ENCODE peak calls at places on chromosomes 1 and 21, in nine cellular contexts. One of them, this sample, is unnamed. For H3K9me3, the result is how much of the 10 kb centered on the place peaks cover.

GRCh38 chr21:45105906-45106485 is 31.6 kb downstream of the ADARB1 start:
- DNase-seq in A549: no peak
- DNase-seq in Peyer's patch: no peak
- DNase-seq in adrenal gland: no peak
- DNase-seq in CD8-positive, alpha-beta T cell: no peak
- DNase-seq in fibroblast of lung: no peak
- DNase-seq in tibial nerve: no peak
- DNase-seq in osteoblast: no peak
- DNase-seq in mammary epithelial cell: no peak
- DNase-seq in this sample: no peak

GRCh38 chr1:235992868-235993267 is 72.0 kb downstream of the NID1 start:
- DNase-seq in CD8-positive, alpha-beta T cell: no peak
- DNase-seq in adrenal gland: no peak
- DNase-seq in osteoblast: no peak
- DNase-seq in tibial nerve: no peak
- DNase-seq in Peyer's patch: no peak
- DNase-seq in A549: no peak
- DNase-seq in fibroblast of lung: no peak
- DNase-seq in mammary epithelial cell: no peak
- DNase-seq in this sample: no peak

GRCh38 chr21:45033791-45034555 is 40.4 kb upstream of the ADARB1 start:
- DNase-seq in Peyer's patch: no peak
- DNase-seq in fibroblast of lung: peak
- DNase-seq in osteoblast: peak
- DNase-seq in adrenal gland: no peak
- DNase-seq in A549: no peak
- DNase-seq in tibial nerve: no peak
- DNase-seq in mammary epithelial cell: no peak
- DNase-seq in CD8-positive, alpha-beta T cell: no peak
- DNase-seq in this sample: no peak

GRCh38 chr21:41895643-41896493 is 16.7 kb upstream of the PRDM15 start:
- DNase-seq in adrenal gland: no peak
- DNase-seq in tibial nerve: no peak
- DNase-seq in Peyer's patch: peak
- DNase-seq in fibroblast of lung: peak
- DNase-seq in osteoblast: peak
- DNase-seq in A549: no peak
- DNase-seq in CD8-positive, alpha-beta T cell: peak
- DNase-seq in mammary epithelial cell: no peak
- DNase-seq in this sample: no peak

GRCh38 chr1:188782220-188782841 is 1695.3 kb downstream of the BRINP3 start:
- DNase-seq in fibroblast of lung: peak
- DNase-seq in CD8-positive, alpha-beta T cell: no peak
- DNase-seq in mammary epithelial cell: peak
- DNase-seq in adrenal gland: no peak
- DNase-seq in tibial nerve: no peak
- DNase-seq in A549: peak
- DNase-seq in Peyer's patch: no peak
- DNase-seq in osteoblast: no peak
- DNase-seq in this sample: peak

GRCh38 chr1:227788279-227789041 is 27.0 kb upstream of the PRSS38 start:
- DNase-seq in tibial nerve: peak
- DNase-seq in mammary epithelial cell: peak
- DNase-seq in A549: no peak
- DNase-seq in fibroblast of lung: no peak
- DNase-seq in Peyer's patch: peak
- DNase-seq in CD8-positive, alpha-beta T cell: no peak
- DNase-seq in osteoblast: no peak
- DNase-seq in adrenal gland: no peak
- DNase-seq in this sample: no peak

GRCh38 chr21:42056996-42057689 is 14.0 kb upstream of the UMODL1 start:
- DNase-seq in osteoblast: peak
- DNase-seq in mammary epithelial cell: peak
- DNase-seq in Peyer's patch: no peak
- DNase-seq in fibroblast of lung: peak
- DNase-seq in tibial nerve: no peak
- DNase-seq in adrenal gland: no peak
- DNase-seq in A549: no peak
- DNase-seq in CD8-positive, alpha-beta T cell: no peak
- DNase-seq in this sample: no peak

GRCh38 chr1:12600335-12600734 is 17.7 kb downstream of the DHRS3 start:
- DNase-seq in adrenal gland: peak
- DNase-seq in osteoblast: no peak
- DNase-seq in fibroblast of lung: no peak
- DNase-seq in mammary epithelial cell: no peak
- DNase-seq in A549: no peak
- DNase-seq in tibial nerve: no peak
- DNase-seq in Peyer's patch: no peak
- DNase-seq in CD8-positive, alpha-beta T cell: no peak
- DNase-seq in this sample: no peak

GRCh38 chr1:110421159-110421777 is 13.8 kb upstream of the LAMTOR5 start:
- DNase-seq in A549: no peak
- DNase-seq in CD8-positive, alpha-beta T cell: no peak
- DNase-seq in adrenal gland: no peak
- DNase-seq in osteoblast: peak
- DNase-seq in tibial nerve: no peak
- DNase-seq in fibroblast of lung: peak
- DNase-seq in Peyer's patch: no peak
- DNase-seq in mammary epithelial cell: peak
- DNase-seq in this sample: no peak

GRCh38 chr1:11559211-11559970 is 80.4 kb downstream of the DISP3 start:
- DNase-seq in fibroblast of lung: no peak
- DNase-seq in osteoblast: peak
- DNase-seq in tibial nerve: no peak
- DNase-seq in adrenal gland: no peak
- DNase-seq in CD8-positive, alpha-beta T cell: no peak
- DNase-seq in Peyer's patch: no peak
- DNase-seq in A549: no peak
- DNase-seq in mammary epithelial cell: peak
- DNase-seq in this sample: no peak

GRCh38 chr1:34914958-34915357 is 14.5 kb downstream of the DLGAP3 start:
- DNase-seq in CD8-positive, alpha-beta T cell: no peak
- DNase-seq in adrenal gland: no peak
- DNase-seq in mammary epithelial cell: no peak
- DNase-seq in tibial nerve: no peak
- DNase-seq in osteoblast: no peak
- DNase-seq in A549: no peak
- DNase-seq in fibroblast of lung: no peak
- DNase-seq in Peyer's patch: no peak
- DNase-seq in this sample: no peak

GRCh38 chr1:150256549-150257341 is 829 bp upstream of the CA14 start:
- DNase-seq in osteoblast: peak
- DNase-seq in mammary epithelial cell: no peak
- DNase-seq in fibroblast of lung: no peak
- DNase-seq in tibial nerve: no peak
- DNase-seq in A549: no peak
- DNase-seq in Peyer's patch: no peak
- DNase-seq in CD8-positive, alpha-beta T cell: no peak
- DNase-seq in adrenal gland: no peak
- DNase-seq in this sample: no peak
- H3K4me3 ChIP-seq in osteoblast: peak
- H3K4me3 ChIP-seq in mammary epithelial cell: no peak
- H3K4me3 ChIP-seq in fibroblast of lung: no peak
- H3K4me3 ChIP-seq in tibial nerve: no peak
- H3K4me3 ChIP-seq in A549: no peak
- H3K4me3 ChIP-seq in Peyer's patch: no peak
- H3K4me3 ChIP-seq in CD8-positive, alpha-beta T cell: no peak
- H3K4me3 ChIP-seq in adrenal gland: peak
- H3K4me3 ChIP-seq in this sample: no peak

DNA sequence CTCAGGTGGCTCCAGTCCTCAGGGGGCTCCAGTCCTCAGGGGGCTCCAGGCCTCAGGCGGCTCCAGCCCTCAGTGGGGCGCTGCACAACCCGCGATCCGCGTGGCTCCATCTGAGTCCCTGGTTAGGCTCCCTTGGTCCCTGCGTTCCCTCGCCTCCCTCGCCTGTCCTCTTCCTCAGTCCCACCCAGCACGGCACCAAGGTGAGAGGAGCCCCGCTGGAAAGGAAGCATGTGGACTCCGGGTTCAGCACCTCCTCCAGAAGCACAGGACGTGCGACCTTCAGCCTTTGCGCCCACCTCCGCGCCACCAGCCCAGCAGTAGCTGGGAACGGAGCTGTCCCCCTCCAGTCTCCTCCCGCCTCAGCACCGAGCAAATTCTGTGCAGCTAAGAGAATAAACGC is 8.1 kb upstream of the OR2M5 start:
- DNase-seq in tibial nerve: no peak
- DNase-seq in A549: no peak
- DNase-seq in mammary epithelial cell: no peak
- DNase-seq in adrenal gland: no peak
- DNase-seq in fibroblast of lung: no peak
- DNase-seq in osteoblast: no peak
- DNase-seq in Peyer's patch: no peak
- DNase-seq in CD8-positive, alpha-beta T cell: no peak
- DNase-seq in this sample: no peak
- H3K9me3 ChIP-seq in tibial nerve: under half
- H3K9me3 ChIP-seq in A549: under half
- H3K9me3 ChIP-seq in mammary epithelial cell: under half
- H3K9me3 ChIP-seq in adrenal gland: under half
- H3K9me3 ChIP-seq in fibroblast of lung: under half
- H3K9me3 ChIP-seq in osteoblast: under half
- H3K9me3 ChIP-seq in Peyer's patch: under half
- H3K9me3 ChIP-seq in CD8-positive, alpha-beta T cell: under half
- H3K9me3 ChIP-seq in this sample: under half

GRCh38 chr1:24861821-24862727 is 68.0 kb downstream of the RUNX3 start:
- DNase-seq in adrenal gland: no peak
- DNase-seq in Peyer's patch: no peak
- DNase-seq in fibroblast of lung: no peak
- DNase-seq in tibial nerve: no peak
- DNase-seq in osteoblast: peak
- DNase-seq in A549: peak
- DNase-seq in mammary epithelial cell: no peak
- DNase-seq in CD8-positive, alpha-beta T cell: no peak
- DNase-seq in this sample: no peak
- TF ChIP-seq CTCF in adrenal gland: no peak
- TF ChIP-seq CTCF in Peyer's patch: peak
- TF ChIP-seq CTCF in fibroblast of lung: peak
- TF ChIP-seq CTCF in tibial nerve: no peak
- TF ChIP-seq CTCF in osteoblast: peak
- TF ChIP-seq CTCF in A549: no peak
- TF ChIP-seq CTCF in mammary epithelial cell: no peak
- TF ChIP-seq CTCF in CD8-positive, alpha-beta T cell: no peak
- TF ChIP-seq CTCF in this sample: no peak

GRCh38 chr1:1295154-1295923 is 12.4 kb downstream of the ACAP3 start:
- DNase-seq in CD8-positive, alpha-beta T cell: no peak
- DNase-seq in A549: no peak
- DNase-seq in Peyer's patch: no peak
- DNase-seq in mammary epithelial cell: no peak
- DNase-seq in adrenal gland: no peak
- DNase-seq in osteoblast: no peak
- DNase-seq in tibial nerve: no peak
- DNase-seq in fibroblast of lung: no peak
- DNase-seq in this sample: no peak

GRCh38 chr1:1292851-1293250 is 12.6 kb downstream of the SCNN1D start:
- DNase-seq in mammary epithelial cell: no peak
- DNase-seq in A549: no peak
- DNase-seq in adrenal gland: no peak
- DNase-seq in CD8-positive, alpha-beta T cell: no peak
- DNase-seq in Peyer's patch: no peak
- DNase-seq in fibroblast of lung: no peak
- DNase-seq in osteoblast: no peak
- DNase-seq in tibial nerve: no peak
- DNase-seq in this sample: no peak

GRCh38 chr1:1293618-1294249 is 13.5 kb downstream of the SCNN1D start:
- DNase-seq in tibial nerve: no peak
- DNase-seq in osteoblast: no peak
- DNase-seq in fibroblast of lung: no peak
- DNase-seq in A549: no peak
- DNase-seq in mammary epithelial cell: no peak
- DNase-seq in adrenal gland: no peak
- DNase-seq in Peyer's patch: no peak
- DNase-seq in CD8-positive, alpha-beta T cell: no peak
- DNase-seq in this sample: no peak

GRCh38 chr1:1293258-1293617 is 13.0 kb downstream of the SCNN1D start:
- DNase-seq in tibial nerve: no peak
- DNase-seq in Peyer's patch: no peak
- DNase-seq in fibroblast of lung: no peak
- DNase-seq in osteoblast: no peak
- DNase-seq in CD8-positive, alpha-beta T cell: no peak
- DNase-seq in adrenal gland: no peak
- DNase-seq in mammary epithelial cell: no peak
- DNase-seq in A549: no peak
- DNase-seq in this sample: no peak

GRCh38 chr1:1294250-1294890 is 13.4 kb downstream of the ACAP3 start:
- DNase-seq in tibial nerve: no peak
- DNase-seq in Peyer's patch: no peak
- DNase-seq in mammary epithelial cell: no peak
- DNase-seq in fibroblast of lung: no peak
- DNase-seq in A549: no peak
- DNase-seq in CD8-positive, alpha-beta T cell: no peak
- DNase-seq in osteoblast: no peak
- DNase-seq in adrenal gland: no peak
- DNase-seq in this sample: no peak
- H3K4me3 ChIP-seq in tibial nerve: no peak
- H3K4me3 ChIP-seq in Peyer's patch: no peak
- H3K4me3 ChIP-seq in mammary epithelial cell: no peak
- H3K4me3 ChIP-seq in fibroblast of lung: no peak
- H3K4me3 ChIP-seq in A549: no peak
- H3K4me3 ChIP-seq in CD8-positive, alpha-beta T cell: no peak
- H3K4me3 ChIP-seq in osteoblast: no peak
- H3K4me3 ChIP-seq in adrenal gland: no peak
- H3K4me3 ChIP-seq in this sample: no peak

GRCh38 chr1:71343686-71344416 is 263.0 kb upstream of the ZRANB2 start:
- DNase-seq in adrenal gland: no peak
- DNase-seq in CD8-positive, alpha-beta T cell: no peak
- DNase-seq in A549: no peak
- DNase-seq in tibial nerve: no peak
- DNase-seq in mammary epithelial cell: peak
- DNase-seq in osteoblast: no peak
- DNase-seq in fibroblast of lung: no peak
- DNase-seq in Peyer's patch: no peak
- DNase-seq in this sample: no peak

GRCh38 chr1:71339238-71339637 is 258.4 kb upstream of the ZRANB2 start:
- DNase-seq in A549: no peak
- DNase-seq in Peyer's patch: no peak
- DNase-seq in osteoblast: no peak
- DNase-seq in tibial nerve: no peak
- DNase-seq in fibroblast of lung: no peak
- DNase-seq in mammary epithelial cell: peak
- DNase-seq in CD8-positive, alpha-beta T cell: no peak
- DNase-seq in adrenal gland: no peak
- DNase-seq in this sample: no peak
- H3K9me3 ChIP-seq in A549: under half
- H3K9me3 ChIP-seq in Peyer's patch: under half
- H3K9me3 ChIP-seq in osteoblast: under half
- H3K9me3 ChIP-seq in tibial nerve: under half
- H3K9me3 ChIP-seq in fibroblast of lung: under half
- H3K9me3 ChIP-seq in mammary epithelial cell: under half
- H3K9me3 ChIP-seq in CD8-positive, alpha-beta T cell: under half
- H3K9me3 ChIP-seq in adrenal gland: under half
- H3K9me3 ChIP-seq in this sample: under half

GRCh38 chr1:9241891-9242290 is 7.3 kb downstream of the H6PD start:
- DNase-seq in adrenal gland: no peak
- DNase-seq in Peyer's patch: no peak
- DNase-seq in A549: no peak
- DNase-seq in osteoblast: peak
- DNase-seq in fibroblast of lung: no peak
- DNase-seq in CD8-positive, alpha-beta T cell: no peak
- DNase-seq in mammary epithelial cell: no peak
- DNase-seq in tibial nerve: no peak
- DNase-seq in this sample: no peak
- TF ChIP-seq CTCF in adrenal gland: no peak
- TF ChIP-seq CTCF in Peyer's patch: no peak
- TF ChIP-seq CTCF in A549: no peak
- TF ChIP-seq CTCF in osteoblast: no peak
- TF ChIP-seq CTCF in fibroblast of lung: no peak
- TF ChIP-seq CTCF in CD8-positive, alpha-beta T cell: no peak
- TF ChIP-seq CTCF in mammary epithelial cell: no peak
- TF ChIP-seq CTCF in tibial nerve: no peak
- TF ChIP-seq CTCF in this sample: no peak